ENCODE peak calls at places on chromosomes 13 and 19, in seven cellular contexts. Q is heart left ventricle, P is AG04450, D is body of pancreas, B is uterus, N is heart right ventricle, H is NB4. K is an unnamed sample.

GRCh38 chr13:113187263-113187669 is 21.2 kb downstream of the PCID2 start:
- DNase-seq in P (peak), D (no peak), Q (peak), N (peak), B (peak), H (peak), K (peak)

GRCh38 chr19:29285878-29286277 is 72.9 kb upstream of the UQCRFS1 start:
- DNase-seq in P (no peak), Q (no peak), B (peak), H (peak), N (no peak), D (no peak), K (no peak)

GRCh38 chr13:110422913-110423688 is 116.0 kb downstream of the COL4A2 start:
- DNase-seq in Q (no peak), H (peak), N (no peak), D (no peak), P (no peak), B (no peak), K (no peak)

GRCh38 chr13:105153626-105154025 is 1381.8 kb downstream of the EFNB2 start:
- DNase-seq in P (no peak), N (no peak), B (no peak), D (no peak), H (no peak), Q (no peak), K (no peak)

GRCh38 chr13:37869756-37870488 is at the start of gene TRPC4:
- DNase-seq in Q (peak), P (no peak), D (peak), N (peak), B (peak), H (peak), K (peak)

GRCh38 chr19:28332886-28333285 is 880.1 kb downstream of the UQCRFS1 start:
- DNase-seq in D (no peak), N (no peak), P (no peak), Q (no peak), H (no peak), B (no peak), K (no peak)

GRCh38 chr13:59409211-59409610 is 754.5 kb downstream of the DIAPH3 start:
- DNase-seq in Q (peak), B (peak), P (peak), N (peak), H (no peak), D (peak), K (peak)

GRCh38 chr13:44198826-44199225 is 174.8 kb upstream of the SERP2 start:
- DNase-seq in N (no peak), H (no peak), D (no peak), B (no peak), P (no peak), Q (no peak), K (no peak)

GRCh38 chr13:113641426-113641825 is 16.6 kb downstream of the ATP4B start:
- DNase-seq in D (peak), P (no peak), H (no peak), N (no peak), Q (peak), B (no peak), K (no peak)

GRCh38 chr19:41320568-41320967 is 10.6 kb downstream of the CCDC97 start:
- DNase-seq in Q (no peak), B (no peak), H (no peak), P (no peak), D (no peak), N (no peak), K (no peak)

GRCh38 chr19:58569191-58569942 is 3.8 kb downstream of the MZF1 start:
- DNase-seq in P (no peak), H (no peak), Q (peak), B (peak), D (no peak), N (no peak), K (no peak)

GRCh38 chr13:111514646-111515617 is 194.5 kb downstream of the TEX29 start:
- DNase-seq in B (no peak), P (no peak), Q (no peak), H (no peak), N (no peak), D (no peak), K (no peak)

GRCh38 chr19:15986694-15987093 is 37.9 kb downstream of the OR10H4 start:
- DNase-seq in P (no peak), D (no peak), B (no peak), N (no peak), Q (no peak), H (no peak), K (no peak)

GRCh38 chr13:36431204-36432105 is 840 bp upstream of the CCNA1 start:
- DNase-seq in D (no peak), H (peak), B (peak), N (peak), P (no peak), Q (no peak), K (no peak)

GRCh38 chr19:41218615-41219507 is at the start of gene AXL:
- DNase-seq in N (peak), Q (peak), H (no peak), D (peak), P (no peak), B (peak), K (peak)

DNA sequence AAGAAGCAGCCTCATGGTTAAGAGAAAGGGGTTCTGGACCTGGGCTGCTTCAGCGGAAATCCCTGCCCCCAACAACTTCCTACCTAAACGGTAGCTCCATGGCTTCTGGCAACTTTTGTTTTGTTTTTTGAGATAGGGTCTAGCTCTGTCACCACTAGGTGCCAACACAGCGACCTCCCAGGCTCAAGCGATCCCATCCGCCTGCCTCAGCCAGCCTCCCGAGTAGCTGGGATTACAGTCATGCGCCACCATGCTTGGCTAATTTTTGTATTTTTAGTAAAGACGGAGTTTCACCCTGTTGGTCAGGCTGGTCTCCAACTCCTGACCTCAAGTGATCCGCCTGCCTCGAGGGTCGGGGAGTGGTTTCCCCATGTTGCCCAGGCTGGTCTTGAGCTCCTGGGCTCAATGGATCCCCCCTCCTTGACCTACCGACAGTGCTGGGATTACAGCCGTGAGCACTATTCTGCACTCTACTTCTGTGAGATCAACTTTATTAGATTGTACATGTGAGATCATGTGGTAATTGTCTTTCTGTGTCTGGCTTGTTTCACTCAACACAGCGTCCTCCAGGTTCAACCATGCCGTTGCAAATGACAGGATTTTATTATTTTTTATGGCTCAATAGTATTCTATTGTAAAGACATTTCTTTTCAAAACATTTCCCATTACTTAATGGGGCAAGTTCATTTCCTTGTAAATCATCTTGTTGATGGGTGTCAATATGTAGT is 1.3 kb upstream of the OBI1 start:
- DNase-seq in Q (no peak), H (no peak), B (no peak), D (peak), N (no peak), P (no peak), K (no peak)
- H3K4me3 ChIP-seq in Q (peak), H (no peak), B (peak), D (no peak), N (peak), P (peak), K (peak)

GRCh38 chr13:48653074-48654054 is at the start of gene CYSLTR2:
- DNase-seq in N (no peak), Q (no peak), P (no peak), D (no peak), B (no peak), H (peak), K (peak)
- H3K4me3 ChIP-seq in N (peak), Q (no peak), P (no peak), D (no peak), B (no peak), H (no peak), K (no peak)

GRCh38 chr19:54201980-54202379 is 1.3 kb downstream of the RPS9 start:
- DNase-seq in H (no peak), B (no peak), Q (no peak), N (no peak), P (no peak), D (no peak), K (no peak)
- H3K4me3 ChIP-seq in H (peak), B (peak), Q (peak), N (peak), P (peak), D (no peak), K (peak)

DNA sequence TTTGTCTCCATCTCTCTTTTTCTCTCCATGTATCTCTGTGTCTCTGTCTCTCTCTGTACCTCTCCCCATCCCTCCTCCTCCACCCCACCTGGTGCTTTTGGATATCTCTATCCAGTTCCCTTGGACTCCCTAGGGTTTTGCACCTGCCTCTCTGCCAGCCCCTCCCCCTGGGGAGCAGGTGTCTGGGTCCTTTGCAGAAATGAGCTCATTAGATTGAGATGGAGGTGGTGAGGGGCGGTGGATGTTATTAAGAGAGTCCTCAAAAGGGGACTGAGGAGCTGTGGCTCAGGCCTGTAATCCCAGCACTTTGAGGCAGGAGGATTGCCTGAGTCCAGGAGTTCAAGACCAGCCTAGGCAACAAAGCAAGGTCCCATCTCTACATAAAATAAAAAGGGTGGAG is 2.1 kb downstream of the KCNN4 start:
- DNase-seq in B (no peak), P (no peak), H (no peak), D (no peak), N (no peak), Q (no peak), K (no peak)
- H3K4me3 ChIP-seq in B (no peak), P (no peak), H (peak), D (no peak), N (peak), Q (no peak), K (no peak)

GRCh38 chr19:19105365-19106060 is 32.8 kb downstream of the TMEM161A start:
- DNase-seq in B (peak), P (no peak), D (peak), Q (peak), H (peak), N (peak), K (no peak)
- H3K4me3 ChIP-seq in B (peak), P (peak), D (no peak), Q (peak), H (peak), N (peak), K (peak)

DNA sequence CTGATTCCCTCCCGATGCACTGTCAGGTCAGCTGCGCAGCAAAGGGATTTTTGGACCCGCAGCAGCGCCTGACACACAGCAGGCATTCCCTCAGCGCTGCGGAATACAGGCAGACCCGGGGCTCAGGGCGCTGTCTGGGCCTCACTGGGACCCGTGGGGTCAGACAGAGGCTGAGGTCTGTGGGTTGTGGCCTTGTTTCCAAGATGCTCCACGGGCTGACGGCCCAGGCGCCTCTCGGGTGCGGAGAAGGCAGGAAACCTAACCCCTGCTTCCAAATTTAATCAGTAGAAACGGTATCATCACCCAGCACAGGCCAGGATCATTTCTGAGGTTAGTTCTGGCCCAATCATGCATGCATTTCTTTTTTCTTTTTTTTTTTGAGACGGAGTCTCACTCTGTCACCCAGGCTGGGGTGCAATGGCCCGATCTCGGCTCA is 686 bp upstream of the RNF126 start:
- DNase-seq in Q (no peak), B (no peak), D (no peak), P (no peak), N (no peak), H (no peak), K (no peak)
- H3K4me3 ChIP-seq in Q (peak), B (peak), D (no peak), P (peak), N (peak), H (no peak), K (peak)

K was measured in retinal pigment epithelial cell.